ENCODE peak calls at places on chromosomes 7 and 10, in seven cellular contexts. One of them, this sample, is unnamed.

GRCh38 chr7:129739427-129739826 is 127.9 kb downstream of the NRF1 start:
- DNase-seq in thoracic aorta: no peak
- DNase-seq in activated CD4-positive, alpha-beta T cell treated with anti-CD3 and anti-CD28 coated beads for 24 hours: no peak
- DNase-seq in Right ventricle myocardium inferior: no peak
- DNase-seq in neural progenitor cell: no peak
- DNase-seq in tibial nerve: no peak
- DNase-seq in fibroblast of lung: no peak
- DNase-seq in this sample: no peak

GRCh38 chr10:111498560-111498959 is 421.7 kb downstream of the ADRA2A start:
- DNase-seq in activated CD4-positive, alpha-beta T cell treated with anti-CD3 and anti-CD28 coated beads for 24 hours: no peak
- DNase-seq in Right ventricle myocardium inferior: no peak
- DNase-seq in fibroblast of lung: no peak
- DNase-seq in neural progenitor cell: no peak
- DNase-seq in thoracic aorta: no peak
- DNase-seq in tibial nerve: no peak
- DNase-seq in this sample: no peak

GRCh38 chr7:132584796-132585494 is 8.7 kb upstream of the PLXNA4 start:
- DNase-seq in activated CD4-positive, alpha-beta T cell treated with anti-CD3 and anti-CD28 coated beads for 24 hours: no peak
- DNase-seq in thoracic aorta: no peak
- DNase-seq in tibial nerve: no peak
- DNase-seq in fibroblast of lung: no peak
- DNase-seq in neural progenitor cell: no peak
- DNase-seq in Right ventricle myocardium inferior: no peak
- DNase-seq in this sample: no peak

GRCh38 chr10:102997998-102998397 is 79.9 kb downstream of the CNNM2 start:
- DNase-seq in neural progenitor cell: no peak
- DNase-seq in thoracic aorta: no peak
- DNase-seq in tibial nerve: no peak
- DNase-seq in Right ventricle myocardium inferior: no peak
- DNase-seq in fibroblast of lung: no peak
- DNase-seq in activated CD4-positive, alpha-beta T cell treated with anti-CD3 and anti-CD28 coated beads for 24 hours: no peak
- DNase-seq in this sample: no peak

GRCh38 chr7:157473051-157473569 is 136.3 kb downstream of the DNAJB6 start:
- DNase-seq in thoracic aorta: no peak
- DNase-seq in fibroblast of lung: no peak
- DNase-seq in Right ventricle myocardium inferior: no peak
- DNase-seq in neural progenitor cell: no peak
- DNase-seq in activated CD4-positive, alpha-beta T cell treated with anti-CD3 and anti-CD28 coated beads for 24 hours: no peak
- DNase-seq in tibial nerve: no peak
- DNase-seq in this sample: no peak

GRCh38 chr7:18354108-18354507 is 141.4 kb upstream of the HDAC9 start:
- DNase-seq in thoracic aorta: no peak
- DNase-seq in fibroblast of lung: no peak
- DNase-seq in neural progenitor cell: no peak
- DNase-seq in tibial nerve: no peak
- DNase-seq in Right ventricle myocardium inferior: no peak
- DNase-seq in activated CD4-positive, alpha-beta T cell treated with anti-CD3 and anti-CD28 coated beads for 24 hours: no peak
- DNase-seq in this sample: no peak

GRCh38 chr10:78038105-78038504 is 4.4 kb downstream of the RPS24 start:
- DNase-seq in tibial nerve: no peak
- DNase-seq in thoracic aorta: no peak
- DNase-seq in neural progenitor cell: no peak
- DNase-seq in Right ventricle myocardium inferior: no peak
- DNase-seq in fibroblast of lung: no peak
- DNase-seq in activated CD4-positive, alpha-beta T cell treated with anti-CD3 and anti-CD28 coated beads for 24 hours: no peak
- DNase-seq in this sample: no peak

GRCh38 chr7:28823582-28823981 is 134.5 kb downstream of the TRIL start:
- DNase-seq in fibroblast of lung: no peak
- DNase-seq in thoracic aorta: no peak
- DNase-seq in Right ventricle myocardium inferior: no peak
- DNase-seq in tibial nerve: no peak
- DNase-seq in neural progenitor cell: peak; percentile 33
- DNase-seq in activated CD4-positive, alpha-beta T cell treated with anti-CD3 and anti-CD28 coated beads for 24 hours: no peak
- DNase-seq in this sample: no peak

GRCh38 chr10:92755725-92756124 is 66.0 kb downstream of the HHEX start:
- DNase-seq in Right ventricle myocardium inferior: no peak
- DNase-seq in tibial nerve: no peak
- DNase-seq in fibroblast of lung: peak; percentile 29
- DNase-seq in activated CD4-positive, alpha-beta T cell treated with anti-CD3 and anti-CD28 coated beads for 24 hours: no peak
- DNase-seq in neural progenitor cell: no peak
- DNase-seq in thoracic aorta: no peak
- DNase-seq in this sample: no peak

GRCh38 chr7:92997144-92997543 is 120.6 kb downstream of the SAMD9 start:
- DNase-seq in tibial nerve: no peak
- DNase-seq in activated CD4-positive, alpha-beta T cell treated with anti-CD3 and anti-CD28 coated beads for 24 hours: no peak
- DNase-seq in neural progenitor cell: no peak
- DNase-seq in fibroblast of lung: no peak
- DNase-seq in Right ventricle myocardium inferior: no peak
- DNase-seq in thoracic aorta: no peak
- DNase-seq in this sample: no peak

GRCh38 chr10:89163265-89163995 is 43.7 kb downstream of the CH25H start:
- DNase-seq in activated CD4-positive, alpha-beta T cell treated with anti-CD3 and anti-CD28 coated beads for 24 hours: peak; percentile 46
- DNase-seq in thoracic aorta: no peak
- DNase-seq in tibial nerve: peak; percentile 16
- DNase-seq in fibroblast of lung: peak; percentile 56
- DNase-seq in neural progenitor cell: no peak
- DNase-seq in Right ventricle myocardium inferior: no peak
- DNase-seq in this sample: no peak

GRCh38 chr7:71271203-71271602 is 139.3 kb downstream of the GALNT17 start:
- DNase-seq in Right ventricle myocardium inferior: no peak
- DNase-seq in activated CD4-positive, alpha-beta T cell treated with anti-CD3 and anti-CD28 coated beads for 24 hours: no peak
- DNase-seq in tibial nerve: no peak
- DNase-seq in thoracic aorta: no peak
- DNase-seq in fibroblast of lung: no peak
- DNase-seq in neural progenitor cell: no peak
- DNase-seq in this sample: no peak

GRCh38 chr10:113073549-113074189 is 123.6 kb downstream of the TCF7L2 start:
- DNase-seq in thoracic aorta: peak; percentile 82
- DNase-seq in activated CD4-positive, alpha-beta T cell treated with anti-CD3 and anti-CD28 coated beads for 24 hours: no peak
- DNase-seq in Right ventricle myocardium inferior: peak; percentile 73
- DNase-seq in tibial nerve: peak; percentile 44
- DNase-seq in neural progenitor cell: peak; percentile 65
- DNase-seq in fibroblast of lung: peak; percentile 97
- DNase-seq in this sample: no peak